ENCODE peak calls at places on chromosomes 1 and 21, in seven cellular contexts. R is BE2C; H is RWPE1; L is DMS153; F is stimulated activated CD4-positive, alpha-beta T cell treated with anti-CD3 and anti-CD28 coated beads, Interleukin-4, amount 100 ng/mL, for 1 hour; P is choroid plexus epithelial cell; J is H7. G is an unnamed sample.

GRCh38 chr1:205983925-205984725 is 19.1 kb downstream of the RAB7B start:
- DNase-seq in R (peak; percentile 61), J (peak; percentile 85), P (peak; percentile 74), L (peak; percentile 48), H (peak; percentile 95), F (peak; percentile 11), G (peak; percentile 82)

GRCh38 chr1:53949023-53949611 is 3.0 kb downstream of the LRRC42 start:
- DNase-seq in F (no peak), L (no peak), J (peak; percentile 78), H (peak; percentile 38), R (peak; percentile 44), P (peak; percentile 75), G (no peak)

GRCh38 chr1:246280551-246280950 is 226.5 kb downstream of the SMYD3 start:
- DNase-seq in H (no peak), R (peak; percentile 42), P (peak; percentile 68), J (no peak), L (peak; percentile 36), F (no peak), G (no peak)

GRCh38 chr21:41071410-41071809 is 96.5 kb upstream of the BACE2 start:
- DNase-seq in H (no peak), F (no peak), L (no peak), R (no peak), J (peak; percentile 70), P (no peak), G (no peak)

GRCh38 chr1:155012052-155012546 is 9.5 kb downstream of the ZBTB7B start:
- DNase-seq in F (no peak), L (no peak), H (peak; percentile 76), P (peak; percentile 53), J (peak; percentile 97), R (peak; percentile 86), G (peak; percentile 34)

GRCh38 chr21:37845535-37845934 is 70.7 kb downstream of the KCNJ6 start:
- DNase-seq in L (peak; percentile 30), P (no peak), J (no peak), R (no peak), H (no peak), F (no peak), G (no peak)

GRCh38 chr1:161706116-161706482 is 930 bp upstream of the FCRLA start:
- DNase-seq in H (no peak), F (no peak), J (no peak), L (no peak), R (no peak), P (no peak), G (no peak)

GRCh38 chr1:91827094-91828006 is 58.6 kb downstream of the TGFBR3 start:
- DNase-seq in R (no peak), J (no peak), L (peak; percentile 65), F (no peak), H (peak; percentile 42), P (no peak), G (no peak)

GRCh38 chr1:38028671-38029070 is 16.1 kb downstream of the UTP11 start:
- DNase-seq in P (no peak), F (no peak), H (no peak), R (peak; percentile 20), J (peak; percentile 74), L (no peak), G (no peak)

GRCh38 chr1:91345395-91346005 is 59.1 kb downstream of the HFM1 start:
- DNase-seq in F (no peak), R (no peak), L (no peak), J (no peak), H (no peak), P (peak; percentile 24), G (no peak)

GRCh38 chr1:111422546-111423391 is 4.8 kb downstream of the OVGP1 start:
- DNase-seq in H (peak; percentile 15), L (peak; percentile 59), P (no peak), R (no peak), F (no peak), J (no peak), G (no peak)

GRCh38 chr1:24996456-24996855 is 66.4 kb upstream of the RUNX3 start:
- DNase-seq in J (no peak), F (no peak), L (no peak), R (no peak), H (no peak), P (no peak), G (no peak)

GRCh38 chr1:8027748-8028631 is 1.9 kb upstream of the ERRFI1 start:
- DNase-seq in F (no peak), P (peak; percentile 86), R (no peak), L (peak; percentile 66), H (no peak), J (no peak), G (no peak)

GRCh38 chr1:90989302-90989701 is 32.5 kb downstream of the ZNF644 start:
- DNase-seq in P (no peak), F (no peak), H (no peak), R (no peak), J (no peak), L (no peak), G (no peak)

GRCh38 chr1:217275617-217276398 is 355.1 kb downstream of the GPATCH2 start:
- DNase-seq in F (no peak), J (no peak), L (no peak), H (peak; percentile 15), R (no peak), P (peak; percentile 78), G (no peak)